ENCODE peak calls at places on chromosomes 1 and 21, in eight cellular contexts. N is A549, B is heart left ventricle, R is sigmoid colon, V is transverse colon, G is H1, M is tibial nerve, C is esophagus squamous epithelium. D is an unnamed sample.

GRCh38 chr1:158067651-158068050 is 74.2 kb downstream of the KIRREL1 start:
- DNase-seq in N (no peak), B (no peak), R (peak; percentile 71), V (peak; percentile 10), G (no peak), M (no peak), C (no peak), D (no peak)

GRCh38 chr1:151963288-151963687 is 30.4 kb downstream of the S100A10 start:
- DNase-seq in N (no peak), B (no peak), R (no peak), V (no peak), G (no peak), M (no peak), C (no peak), D (no peak)

GRCh38 chr1:1827089-1827433 is 48.8 kb upstream of the NADK start:
- DNase-seq in N (no peak), B (no peak), R (no peak), V (no peak), G (no peak), M (no peak), C (no peak), D (no peak)

GRCh38 chr1:176989023-176989422 is 175.5 kb downstream of the ASTN1 start:
- DNase-seq in N (no peak), B (no peak), R (no peak), V (no peak), G (no peak), M (no peak), C (no peak), D (no peak)

GRCh38 chr1:92409946-92410345 is 76.8 kb downstream of the GFI1 start:
- DNase-seq in N (no peak), B (no peak), R (no peak), V (no peak), G (no peak), M (no peak), C (no peak), D (no peak)

GRCh38 chr1:227312364-227313025 is 5.8 kb downstream of the CDC42BPA start:
- DNase-seq in N (no peak), B (no peak), R (no peak), V (no peak), G (no peak), M (no peak), C (no peak), D (no peak)

GRCh38 chr1:12148958-12149790 is 17.6 kb upstream of the TNFRSF1B start:
- DNase-seq in N (no peak), B (no peak), R (no peak), V (no peak), G (no peak), M (no peak), C (no peak), D (no peak)

GRCh38 chr1:150577557-150578277 is 1.7 kb downstream of the MCL1 start:
- DNase-seq in N (no peak), B (no peak), R (peak; percentile 56), V (no peak), G (no peak), M (no peak), C (no peak), D (no peak)

GRCh38 chr1:163361123-163361934 is 39.6 kb downstream of the NUF2 start:
- DNase-seq in N (peak; percentile 29), B (no peak), R (no peak), V (no peak), G (no peak), M (no peak), C (no peak), D (no peak)

GRCh38 chr1:108893141-108893530 is 16.4 kb downstream of the GPSM2 start:
- DNase-seq in N (no peak), B (no peak), R (no peak), V (no peak), G (no peak), M (no peak), C (no peak), D (no peak)

GRCh38 chr1:173342766-173343165 is 134.4 kb upstream of the PRDX6 start:
- DNase-seq in N (no peak), B (no peak), R (no peak), V (no peak), G (no peak), M (no peak), C (no peak), D (no peak)

GRCh38 chr1:116826818-116827606 is 72.8 kb downstream of the CD2 start:
- DNase-seq in N (peak; percentile 18), B (no peak), R (no peak), V (no peak), G (no peak), M (no peak), C (no peak), D (no peak)

GRCh38 chr1:183069562-183070216 is 46.5 kb downstream of the LAMC1 start:
- DNase-seq in N (peak; percentile 66), B (no peak), R (no peak), V (no peak), G (no peak), M (no peak), C (no peak), D (no peak)

GRCh38 chr1:149917590-149918144 is at the start of gene SV2A:
- DNase-seq in N (no peak), B (no peak), R (peak; percentile 91), V (peak; percentile 53), G (no peak), M (no peak), C (no peak), D (no peak)

GRCh38 chr1:171140466-171140865 is 44.6 kb upstream of the FMO2 start:
- DNase-seq in N (no peak), B (peak; percentile 49), R (peak; percentile 70), V (no peak), G (no peak), M (peak; percentile 59), C (no peak), D (no peak)

GRCh38 chr1:171139890-171140289 is 45.2 kb upstream of the FMO2 start:
- DNase-seq in N (no peak), B (no peak), R (no peak), V (no peak), G (no peak), M (no peak), C (no peak), D (no peak)

GRCh38 chr1:171142451-171143121 is 42.5 kb upstream of the FMO2 start:
- DNase-seq in N (no peak), B (no peak), R (peak; percentile 75), V (peak; percentile 13), G (no peak), M (peak; percentile 44), C (no peak), D (no peak)

GRCh38 chr1:171142081-171142450 is 43.0 kb upstream of the FMO2 start:
- DNase-seq in N (no peak), B (peak; percentile 50), R (peak; percentile 86), V (peak; percentile 14), G (no peak), M (peak; percentile 76), C (no peak), D (peak; percentile 93)

DNA sequence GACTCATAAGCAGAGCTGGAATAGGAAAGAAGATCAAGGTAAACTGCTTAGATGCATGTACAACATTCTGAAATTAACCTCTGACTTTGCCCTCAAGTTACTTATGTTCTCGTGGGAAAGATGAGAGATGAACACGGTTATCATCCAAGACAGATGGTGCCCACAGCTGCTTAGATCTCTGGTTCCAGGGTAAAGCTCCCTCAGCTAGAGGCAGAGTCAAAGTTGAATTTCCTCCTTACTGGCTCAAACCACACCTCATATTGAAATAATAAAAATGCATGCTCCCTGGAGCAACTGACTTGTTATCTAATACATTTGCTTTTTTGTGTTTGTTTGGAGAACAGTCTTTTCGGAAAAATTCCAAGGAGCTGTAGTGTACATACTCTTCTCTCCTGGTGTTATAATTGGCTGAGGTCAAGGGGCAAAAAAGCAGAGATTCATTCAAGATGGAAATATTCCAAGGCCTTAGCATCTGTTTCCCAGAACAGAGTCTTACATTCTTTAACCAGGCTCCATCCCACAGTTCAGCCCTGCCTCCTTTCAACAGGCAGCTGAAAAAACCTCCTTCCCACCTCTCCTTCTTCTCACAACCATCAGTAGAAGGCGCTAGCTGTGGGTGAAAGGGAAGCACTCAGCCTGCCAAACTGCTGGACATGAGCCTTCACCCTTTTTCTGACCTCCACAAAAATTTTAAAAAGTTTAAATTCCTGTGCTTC is 43.6 kb upstream of the FMO2 start:
- DNase-seq in N (no peak), B (peak; percentile 51), R (peak; percentile 82), V (peak; percentile 14), G (no peak), M (peak; percentile 71), C (no peak), D (no peak)
- TF ChIP-seq CTCF in N (no peak), B (peak; percentile 39), R (no peak), V (no peak), G (peak; percentile 76), M (no peak), C (no peak), D (no peak)

GRCh38 chr1:244050835-244051444 is at the start of gene ZBTB18:
- DNase-seq in N (no peak), B (no peak), R (no peak), V (no peak), G (no peak), M (no peak), C (no peak), D (no peak)

GRCh38 chr1:244048566-244049141 is 2.4 kb upstream of the ZBTB18 start:
- DNase-seq in N (no peak), B (no peak), R (no peak), V (no peak), G (no peak), M (no peak), C (no peak), D (no peak)

GRCh38 chr1:244049969-244050834 is 881 bp upstream of the ZBTB18 start:
- DNase-seq in N (no peak), B (peak; percentile 54), R (no peak), V (peak; percentile 25), G (no peak), M (no peak), C (no peak), D (no peak)

GRCh38 chr1:244047739-244048565 is 3.1 kb upstream of the ZBTB18 start:
- DNase-seq in N (peak; percentile 99), B (peak; percentile 99), R (peak; percentile 100), V (peak; percentile 99), G (peak; percentile 97), M (peak; percentile 91), C (peak; percentile 97), D (peak; percentile 100)

GRCh38 chr1:244049142-244049968 is 1.7 kb upstream of the ZBTB18 start:
- DNase-seq in N (no peak), B (peak; percentile 76), R (peak; percentile 71), V (peak; percentile 62), G (no peak), M (no peak), C (no peak), D (no peak)
- TF ChIP-seq POLR2A in N (no peak), B (no peak), R (no peak), V (no peak), G (no peak), M (no peak), C (no peak), D (no peak)

DNA sequence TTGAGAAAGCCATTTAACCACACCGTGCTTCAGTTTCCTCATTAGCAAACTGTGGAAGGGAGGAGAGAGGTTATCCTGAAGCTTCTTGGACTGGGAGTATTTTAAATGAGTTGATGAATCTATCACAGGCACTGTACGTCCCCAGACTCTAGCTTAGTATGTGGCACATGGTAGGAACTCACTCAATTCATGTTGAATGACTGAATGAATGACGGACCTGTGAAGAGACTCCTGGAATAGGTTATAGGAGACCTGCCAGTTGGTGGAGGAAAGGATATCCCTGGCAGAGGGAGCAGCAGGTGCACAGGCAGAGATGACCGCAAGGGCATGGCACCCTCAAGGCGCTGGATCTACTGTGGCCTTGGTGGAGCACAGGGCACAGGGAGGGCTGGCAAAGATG is 118.5 kb downstream of the HMGB4 start:
- DNase-seq in N (no peak), B (no peak), R (no peak), V (no peak), G (no peak), M (no peak), C (no peak), D (no peak)
- H3K27ac ChIP-seq in N (no peak overlapping the region), B (no peak overlapping the region), R (no peak overlapping the region), V (no peak overlapping the region), G (no peak overlapping the region), M (no peak overlapping the region), C (no peak overlapping the region), D (no peak overlapping the region)

GRCh38 chr21:38341546-38342012 is 84.8 kb downstream of the KCNJ15 start:
- DNase-seq in N (no peak), B (no peak), R (no peak), V (no peak), G (no peak), M (no peak), C (no peak), D (no peak)
- TF ChIP-seq CTCF in N (no peak), B (no peak), R (no peak), V (no peak), G (no peak), M (no peak), C (no peak), D (no peak)